ENCODE peak calls at places on chromosome 10, in ten cellular contexts. One of them, this sample, is unnamed. For H3K4me1, the result is how much of the 10 kb centered on the place peaks cover.

GRCh38 chr10:486668-487067 is 202.8 kb downstream of the DIP2C start:
- DNase-seq in upper lobe of right lung: peak
- DNase-seq in left lung: no peak
- DNase-seq in aorta: no peak
- DNase-seq in A673: no peak
- DNase-seq in left ventricle myocardium inferior: no peak
- DNase-seq in mesendoderm: no peak
- DNase-seq in psoas muscle: peak
- DNase-seq in HCT116: no peak
- DNase-seq in tibial artery: no peak
- DNase-seq in this sample: no peak

GRCh38 chr10:1966698-1967097 is 229.4 kb upstream of the ADARB2 start:
- DNase-seq in upper lobe of right lung: no peak
- DNase-seq in left lung: no peak
- DNase-seq in aorta: no peak
- DNase-seq in A673: peak
- DNase-seq in left ventricle myocardium inferior: no peak
- DNase-seq in mesendoderm: no peak
- DNase-seq in psoas muscle: no peak
- DNase-seq in HCT116: no peak
- DNase-seq in tibial artery: no peak
- DNase-seq in this sample: no peak

GRCh38 chr10:65415318-65415717 is 1510.5 kb upstream of the LRRTM3 start:
- DNase-seq in upper lobe of right lung: no peak
- DNase-seq in left lung: no peak
- DNase-seq in aorta: no peak
- DNase-seq in A673: no peak
- DNase-seq in left ventricle myocardium inferior: no peak
- DNase-seq in mesendoderm: no peak
- DNase-seq in psoas muscle: no peak
- DNase-seq in HCT116: no peak
- DNase-seq in tibial artery: no peak
- DNase-seq in this sample: no peak

GRCh38 chr10:67695555-67695954 is 440 bp downstream of the CTNNA3 start:
- DNase-seq in upper lobe of right lung: no peak
- DNase-seq in left lung: no peak
- DNase-seq in aorta: no peak
- DNase-seq in A673: no peak
- DNase-seq in left ventricle myocardium inferior: no peak
- DNase-seq in mesendoderm: no peak
- DNase-seq in psoas muscle: no peak
- DNase-seq in HCT116: no peak
- DNase-seq in tibial artery: no peak
- DNase-seq in this sample: no peak

GRCh38 chr10:121988361-121989324 is at the start of gene TACC2:
- DNase-seq in upper lobe of right lung: peak
- DNase-seq in left lung: no peak
- DNase-seq in aorta: no peak
- DNase-seq in A673: no peak
- DNase-seq in left ventricle myocardium inferior: no peak
- DNase-seq in mesendoderm: no peak
- DNase-seq in psoas muscle: peak
- DNase-seq in HCT116: peak
- DNase-seq in tibial artery: no peak
- DNase-seq in this sample: peak

GRCh38 chr10:63634488-63635090 is 113.4 kb downstream of the REEP3 start:
- DNase-seq in upper lobe of right lung: no peak
- DNase-seq in left lung: no peak
- DNase-seq in aorta: no peak
- DNase-seq in A673: no peak
- DNase-seq in left ventricle myocardium inferior: no peak
- DNase-seq in mesendoderm: no peak
- DNase-seq in psoas muscle: no peak
- DNase-seq in HCT116: no peak
- DNase-seq in tibial artery: no peak
- DNase-seq in this sample: no peak

GRCh38 chr10:132266594-132267161 is 41.1 kb downstream of the STK32C start:
- DNase-seq in upper lobe of right lung: no peak
- DNase-seq in left lung: peak
- DNase-seq in aorta: peak
- DNase-seq in A673: no peak
- DNase-seq in left ventricle myocardium inferior: no peak
- DNase-seq in mesendoderm: no peak
- DNase-seq in psoas muscle: no peak
- DNase-seq in HCT116: no peak
- DNase-seq in tibial artery: no peak
- DNase-seq in this sample: no peak

GRCh38 chr10:53102424-53102823 is 329.8 kb upstream of the MBL2 start:
- DNase-seq in upper lobe of right lung: no peak
- DNase-seq in left lung: no peak
- DNase-seq in aorta: no peak
- DNase-seq in A673: no peak
- DNase-seq in left ventricle myocardium inferior: no peak
- DNase-seq in mesendoderm: no peak
- DNase-seq in psoas muscle: no peak
- DNase-seq in HCT116: no peak
- DNase-seq in tibial artery: no peak
- DNase-seq in this sample: no peak

GRCh38 chr10:26460736-26461135 is 22.6 kb downstream of the APBB1IP start:
- DNase-seq in upper lobe of right lung: no peak
- DNase-seq in left lung: no peak
- DNase-seq in aorta: no peak
- DNase-seq in A673: no peak
- DNase-seq in left ventricle myocardium inferior: no peak
- DNase-seq in mesendoderm: no peak
- DNase-seq in psoas muscle: no peak
- DNase-seq in HCT116: no peak
- DNase-seq in tibial artery: no peak
- DNase-seq in this sample: no peak

GRCh38 chr10:36779238-36779846 is 346.1 kb upstream of the ANKRD30A start:
- DNase-seq in upper lobe of right lung: no peak
- DNase-seq in left lung: no peak
- DNase-seq in aorta: no peak
- DNase-seq in A673: peak
- DNase-seq in left ventricle myocardium inferior: no peak
- DNase-seq in mesendoderm: peak
- DNase-seq in psoas muscle: no peak
- DNase-seq in HCT116: no peak
- DNase-seq in tibial artery: peak
- DNase-seq in this sample: no peak

GRCh38 chr10:122331615-122332446 is 42.7 kb upstream of the PLEKHA1 start:
- DNase-seq in upper lobe of right lung: no peak
- DNase-seq in left lung: no peak
- DNase-seq in aorta: no peak
- DNase-seq in A673: no peak
- DNase-seq in left ventricle myocardium inferior: no peak
- DNase-seq in mesendoderm: no peak
- DNase-seq in psoas muscle: no peak
- DNase-seq in HCT116: no peak
- DNase-seq in tibial artery: no peak
- DNase-seq in this sample: no peak

GRCh38 chr10:14884082-14884481 is 5.4 kb downstream of the SUV39H2 start:
- DNase-seq in upper lobe of right lung: no peak
- DNase-seq in left lung: no peak
- DNase-seq in aorta: no peak
- DNase-seq in A673: no peak
- DNase-seq in left ventricle myocardium inferior: no peak
- DNase-seq in mesendoderm: no peak
- DNase-seq in psoas muscle: no peak
- DNase-seq in HCT116: no peak
- DNase-seq in tibial artery: no peak
- DNase-seq in this sample: no peak

GRCh38 chr10:75754096-75754495 is 322.7 kb downstream of the LRMDA start:
- DNase-seq in upper lobe of right lung: no peak
- DNase-seq in left lung: no peak
- DNase-seq in aorta: no peak
- DNase-seq in A673: no peak
- DNase-seq in left ventricle myocardium inferior: no peak
- DNase-seq in mesendoderm: no peak
- DNase-seq in psoas muscle: no peak
- DNase-seq in HCT116: no peak
- DNase-seq in tibial artery: no peak
- DNase-seq in this sample: no peak

GRCh38 chr10:101782811-101783735 is at the start of gene NPM3:
- DNase-seq in upper lobe of right lung: peak
- DNase-seq in left lung: peak
- DNase-seq in aorta: peak
- DNase-seq in A673: peak
- DNase-seq in left ventricle myocardium inferior: peak
- DNase-seq in mesendoderm: peak
- DNase-seq in psoas muscle: peak
- DNase-seq in HCT116: peak
- DNase-seq in tibial artery: peak
- DNase-seq in this sample: peak

GRCh38 chr10:101781984-101782810 is 1.0 kb downstream of the NPM3 start:
- DNase-seq in upper lobe of right lung: peak
- DNase-seq in left lung: peak
- DNase-seq in aorta: no peak
- DNase-seq in A673: no peak
- DNase-seq in left ventricle myocardium inferior: no peak
- DNase-seq in mesendoderm: peak
- DNase-seq in psoas muscle: no peak
- DNase-seq in HCT116: peak
- DNase-seq in tibial artery: no peak
- DNase-seq in this sample: no peak

GRCh38 chr10:101780187-101780817 is 2.9 kb downstream of the NPM3 start:
- DNase-seq in upper lobe of right lung: no peak
- DNase-seq in left lung: no peak
- DNase-seq in aorta: no peak
- DNase-seq in A673: no peak
- DNase-seq in left ventricle myocardium inferior: no peak
- DNase-seq in mesendoderm: peak
- DNase-seq in psoas muscle: no peak
- DNase-seq in HCT116: no peak
- DNase-seq in tibial artery: no peak
- DNase-seq in this sample: no peak

GRCh38 chr10:101780818-101781654 is 2.2 kb downstream of the NPM3 start:
- DNase-seq in upper lobe of right lung: peak
- DNase-seq in left lung: peak
- DNase-seq in aorta: peak
- DNase-seq in A673: peak
- DNase-seq in left ventricle myocardium inferior: peak
- DNase-seq in mesendoderm: peak
- DNase-seq in psoas muscle: peak
- DNase-seq in HCT116: peak
- DNase-seq in tibial artery: no peak
- DNase-seq in this sample: peak

GRCh38 chr10:101781655-101781983 is 1.6 kb downstream of the NPM3 start:
- DNase-seq in upper lobe of right lung: no peak
- DNase-seq in left lung: peak
- DNase-seq in aorta: no peak
- DNase-seq in A673: no peak
- DNase-seq in left ventricle myocardium inferior: no peak
- DNase-seq in mesendoderm: peak
- DNase-seq in psoas muscle: no peak
- DNase-seq in HCT116: no peak
- DNase-seq in tibial artery: no peak
- DNase-seq in this sample: no peak
- H3K4me1 ChIP-seq in upper lobe of right lung: under half
- H3K4me1 ChIP-seq in left lung: half or more
- H3K4me1 ChIP-seq in aorta: under half
- H3K4me1 ChIP-seq in A673: under half
- H3K4me1 ChIP-seq in left ventricle myocardium inferior: half or more
- H3K4me1 ChIP-seq in mesendoderm: under half
- H3K4me1 ChIP-seq in psoas muscle: under half
- H3K4me1 ChIP-seq in HCT116: under half
- H3K4me1 ChIP-seq in tibial artery: under half
- H3K4me1 ChIP-seq in this sample: under half

GRCh38 chr10:5233324-5233723 is 36.7 kb downstream of the AKR1C4 start:
- DNase-seq in upper lobe of right lung: no peak
- DNase-seq in left lung: no peak
- DNase-seq in aorta: no peak
- DNase-seq in A673: no peak
- DNase-seq in left ventricle myocardium inferior: no peak
- DNase-seq in mesendoderm: no peak
- DNase-seq in psoas muscle: no peak
- DNase-seq in HCT116: no peak
- DNase-seq in tibial artery: no peak
- DNase-seq in this sample: no peak
- H3K4me1 ChIP-seq in upper lobe of right lung: under half
- H3K4me1 ChIP-seq in left lung: under half
- H3K4me1 ChIP-seq in aorta: under half
- H3K4me1 ChIP-seq in A673: under half
- H3K4me1 ChIP-seq in left ventricle myocardium inferior: under half
- H3K4me1 ChIP-seq in mesendoderm: under half
- H3K4me1 ChIP-seq in psoas muscle: under half
- H3K4me1 ChIP-seq in HCT116: under half
- H3K4me1 ChIP-seq in tibial artery: under half
- H3K4me1 ChIP-seq in this sample: under half

GRCh38 chr10:78916227-78916626 is 152.5 kb upstream of the ZMIZ1 start:
- DNase-seq in upper lobe of right lung: peak
- DNase-seq in left lung: no peak
- DNase-seq in aorta: no peak
- DNase-seq in A673: no peak
- DNase-seq in left ventricle myocardium inferior: no peak
- DNase-seq in mesendoderm: no peak
- DNase-seq in psoas muscle: peak
- DNase-seq in HCT116: no peak
- DNase-seq in tibial artery: no peak
- DNase-seq in this sample: no peak
- H3K4me1 ChIP-seq in upper lobe of right lung: under half
- H3K4me1 ChIP-seq in left lung: under half
- H3K4me1 ChIP-seq in aorta: under half
- H3K4me1 ChIP-seq in A673: under half
- H3K4me1 ChIP-seq in left ventricle myocardium inferior: under half
- H3K4me1 ChIP-seq in mesendoderm: under half
- H3K4me1 ChIP-seq in psoas muscle: under half
- H3K4me1 ChIP-seq in HCT116: under half
- H3K4me1 ChIP-seq in tibial artery: under half
- H3K4me1 ChIP-seq in this sample: under half

GRCh38 chr10:5876181-5876768 is 13.4 kb downstream of the ANKRD16 start:
- DNase-seq in upper lobe of right lung: no peak
- DNase-seq in left lung: no peak
- DNase-seq in aorta: no peak
- DNase-seq in A673: peak
- DNase-seq in left ventricle myocardium inferior: no peak
- DNase-seq in mesendoderm: no peak
- DNase-seq in psoas muscle: no peak
- DNase-seq in HCT116: no peak
- DNase-seq in tibial artery: no peak
- DNase-seq in this sample: no peak
- H3K4me1 ChIP-seq in upper lobe of right lung: under half
- H3K4me1 ChIP-seq in left lung: under half
- H3K4me1 ChIP-seq in aorta: under half
- H3K4me1 ChIP-seq in A673: under half
- H3K4me1 ChIP-seq in left ventricle myocardium inferior: under half
- H3K4me1 ChIP-seq in mesendoderm: under half
- H3K4me1 ChIP-seq in psoas muscle: under half
- H3K4me1 ChIP-seq in HCT116: under half
- H3K4me1 ChIP-seq in tibial artery: under half
- H3K4me1 ChIP-seq in this sample: under half